ENCODE peak calls at places on chromosomes 5 and 9, in five cellular contexts. W is CD4-positive, CD25-positive, alpha-beta regulatory T cell; U is mesothelial cell of epicardium; L is ELR; A is activated T-helper 1 cell treated with anti-CD3 and anti-CD28 coated beads, Interleukin-2, amount 50 U/mL, for 16 hours. R is an unnamed sample.

GRCh38 chr9:126327750-126328120 is 1.1 kb downstream of the MVB12B start:
- DNase-seq in A (no peak), W (no peak), L (no peak), U (peak), R (no peak)

GRCh38 chr5:125489146-125489545 is 742.7 kb upstream of the ZNF608 start:
- DNase-seq in W (no peak), U (no peak), A (no peak), L (no peak), R (no peak)

GRCh38 chr5:142795246-142795645 is 25.1 kb downstream of the ARHGAP26 start:
- DNase-seq in U (no peak), W (no peak), L (no peak), A (no peak), R (no peak)

GRCh38 chr9:17462869-17463464 is 115.9 kb upstream of the SH3GL2 start:
- DNase-seq in A (no peak), W (peak), L (peak), U (peak), R (no peak)

GRCh38 chr9:70679845-70680244 is 265.4 kb upstream of the KLF9 start:
- DNase-seq in L (peak), W (no peak), U (no peak), A (no peak), R (no peak)

GRCh38 chr5:178515019-178515418 is 75.2 kb downstream of the COL23A1 start:
- DNase-seq in L (no peak), A (no peak), U (no peak), W (no peak), R (no peak)

GRCh38 chr9:96327694-96328352 is 25.8 kb upstream of the HSD17B3 start:
- DNase-seq in L (peak), W (peak), U (no peak), A (no peak), R (no peak)

GRCh38 chr9:4592886-4593285 is 69.2 kb upstream of the PLPP6 start:
- DNase-seq in W (no peak), A (no peak), L (no peak), U (no peak), R (no peak)

GRCh38 chr9:16664211-16664610 is 206.3 kb downstream of the BNC2 start:
- DNase-seq in L (no peak), A (no peak), U (no peak), W (no peak), R (no peak)

GRCh38 chr9:129285382-129285781 is 107.3 kb upstream of the IER5L start:
- DNase-seq in W (no peak), U (peak), A (no peak), L (no peak), R (no peak)

GRCh38 chr9:27379311-27380236 is 82.6 kb upstream of the EQTN start:
- DNase-seq in U (no peak), L (no peak), A (no peak), W (peak), R (no peak)

GRCh38 chr5:26009742-26010141 is 1028.6 kb downstream of the CDH9 start:
- DNase-seq in U (no peak), A (no peak), W (no peak), L (no peak), R (no peak)

GRCh38 chr9:74499770-74500583 is 2.8 kb downstream of the RORB start:
- DNase-seq in U (no peak), A (no peak), W (no peak), L (no peak), R (no peak)

GRCh38 chr9:98944130-98945074 is 695 bp downstream of the COL15A1 start:
- DNase-seq in L (peak), U (peak), W (peak), A (no peak), R (no peak)